ENCODE peak calls at places on chromosomes 2 and 18, in seven cellular contexts. V is T-helper 9 cell; R is GM20000; T is stimulated activated naive CD4-positive, alpha-beta T cell; G is NCI-H1436 treated with DMSO at 0.1 percent for 48 hours; D is CD4-positive, alpha-beta T cell; B is D721Med. X is an unnamed sample.

GRCh38 chr2:135701442-135701841 is 40.2 kb upstream of the UBXN4 start:
- DNase-seq in T (no peak), B (no peak), D (no peak), G (no peak), V (no peak), R (no peak), X (no peak)

GRCh38 chr2:217731805-217732204 is 271.0 kb downstream of the TNS1 start:
- DNase-seq in D (no peak), B (no peak), G (no peak), R (no peak), V (no peak), T (no peak), X (no peak)

GRCh38 chr2:29269095-29270090 is 154.2 kb downstream of the CLIP4 start:
- DNase-seq in R (no peak), D (no peak), V (no peak), G (peak; percentile 60), B (no peak), T (no peak), X (no peak)

GRCh38 chr18:61574665-61575064 is 241.4 kb downstream of the CDH20 start:
- DNase-seq in D (no peak), T (no peak), B (no peak), R (no peak), G (no peak), V (no peak), X (no peak)

GRCh38 chr2:60219536-60219935 is 333.9 kb downstream of the BCL11A start:
- DNase-seq in D (no peak), G (no peak), B (no peak), T (no peak), V (no peak), R (no peak), X (no peak)

GRCh38 chr2:230643576-230644291 is 68.9 kb upstream of the CAB39 start:
- DNase-seq in V (no peak), B (no peak), R (peak; percentile 61), T (peak; percentile 59), D (no peak), G (no peak), X (no peak)

GRCh38 chr2:9288681-9289338 is 82.2 kb downstream of the ASAP2 start:
- DNase-seq in T (no peak), B (no peak), V (no peak), D (no peak), R (no peak), G (no peak), X (no peak)

GRCh38 chr18:45335644-45336043 is 279.6 kb upstream of the SLC14A2 start:
- DNase-seq in B (no peak), D (no peak), V (no peak), R (no peak), G (no peak), T (no peak), X (no peak)

GRCh38 chr18:54775686-54776085 is 52.6 kb upstream of the RAB27B start:
- DNase-seq in D (no peak), G (no peak), B (no peak), V (no peak), T (no peak), R (no peak), X (no peak)

GRCh38 chr2:192190474-192190873 is 4.3 kb downstream of the TMEFF2 start:
- DNase-seq in B (no peak), G (peak; percentile 5), R (peak; percentile 19), V (no peak), T (peak; percentile 1), D (no peak), X (no peak)

GRCh38 chr2:226080323-226080722 is 680.8 kb downstream of the NYAP2 start:
- DNase-seq in D (no peak), V (no peak), R (no peak), B (no peak), G (no peak), T (no peak), X (no peak)

GRCh38 chr18:45589559-45590041 is 25.7 kb upstream of the SLC14A2 start:
- DNase-seq in R (no peak), B (no peak), T (no peak), G (no peak), V (no peak), D (no peak), X (no peak)

GRCh38 chr2:132969371-132969985 is 299.5 kb upstream of the LYPD1 start:
- DNase-seq in G (no peak), T (no peak), R (no peak), V (no peak), D (no peak), B (no peak), X (no peak)

GRCh38 chr2:67604360-67604759 is 207.2 kb downstream of the ETAA1 start:
- DNase-seq in B (no peak), V (no peak), D (no peak), T (no peak), R (no peak), G (no peak), X (no peak)

GRCh38 chr2:67515538-67515937 is 118.4 kb downstream of the ETAA1 start:
- DNase-seq in G (no peak), B (no peak), D (no peak), T (no peak), V (no peak), R (no peak), X (no peak)

GRCh38 chr2:3149441-3150217 is 228.0 kb downstream of the EIPR1 start:
- DNase-seq in V (no peak), T (no peak), B (no peak), R (no peak), G (no peak), D (no peak), X (no peak)

GRCh38 chr2:97011977-97012569 is 25.7 kb upstream of the FAM178B start:
- DNase-seq in D (no peak), R (peak; percentile 28), B (no peak), V (no peak), T (peak; percentile 53), G (no peak), X (no peak)

GRCh38 chr18:77206676-77207370 is 42.8 kb upstream of the GALR1 start:
- DNase-seq in R (no peak), V (no peak), G (no peak), T (no peak), D (no peak), B (no peak), X (no peak)

GRCh38 chr2:157055660-157056199 is 201.8 kb upstream of the GALNT5 start:
- DNase-seq in R (no peak), B (no peak), D (no peak), G (no peak), T (no peak), V (no peak), X (no peak)

GRCh38 chr2:45212953-45213635 is 203.8 kb upstream of the SIX2 start:
- DNase-seq in B (no peak), R (no peak), T (no peak), G (no peak), V (no peak), D (no peak), X (no peak)

GRCh38 chr2:107112561-107112960 is 226.6 kb upstream of the ST6GAL2 start:
- DNase-seq in V (no peak), B (no peak), D (no peak), R (no peak), G (no peak), T (no peak), X (no peak)

GRCh38 chr2:221571108-221571390 is 1.1 kb downstream of the EPHA4 start:
- DNase-seq in V (peak; percentile 11), D (peak; percentile 17), B (no peak), T (no peak), G (no peak), R (no peak), X (no peak)

GRCh38 chr18:47343291-47343690 is 91.8 kb upstream of the SKOR2 start:
- DNase-seq in V (no peak), R (no peak), T (no peak), G (no peak), D (no peak), B (no peak), X (no peak)